ENCODE peak calls at places on chromosomes 7 and 10, in five cellular contexts. U is colonic mucosa, W is psoas muscle, S is dorsolateral prefrontal cortex, L is brain microvascular endothelial cell. P is an unnamed sample. For H3K27me3, the result is how much of the 10 kb centered on the place peaks cover.

GRCh38 chr7:45181286-45181960 is 23.8 kb downstream of the RAMP3 start:
- DNase-seq in U (no peak), W (no peak), S (no peak), L (no peak), P (no peak)

GRCh38 chr10:488081-488932 is 201.2 kb downstream of the DIP2C start:
- DNase-seq in U (no peak), W (no peak), S (no peak), L (no peak), P (no peak)

GRCh38 chr10:92181575-92181974 is 109.3 kb downstream of the CPEB3 start:
- DNase-seq in U (no peak), W (no peak), S (no peak), L (peak), P (no peak)

GRCh38 chr7:54394877-54395276 is 147.3 kb upstream of the VSTM2A start:
- DNase-seq in U (no peak), W (no peak), S (no peak), L (no peak), P (no peak)

GRCh38 chr10:127983701-127984100 is 76.8 kb downstream of the PTPRE start:
- DNase-seq in U (no peak), W (no peak), S (no peak), L (no peak), P (no peak)

GRCh38 chr7:111381590-111381989 is 180.7 kb downstream of the IMMP2L start:
- DNase-seq in U (no peak), W (no peak), S (no peak), L (no peak), P (no peak)

GRCh38 chr10:24793648-24794379 is 70.1 kb upstream of the ARHGAP21 start:
- DNase-seq in U (peak), W (no peak), S (peak), L (peak), P (no peak)

GRCh38 chr7:32204361-32205018 is 134.3 kb upstream of the PDE1C start:
- DNase-seq in U (peak), W (peak), S (peak), L (peak), P (peak)

GRCh38 chr7:45123913-45124312 is 12.4 kb upstream of the TBRG4 start:
- DNase-seq in U (no peak), W (no peak), S (no peak), L (no peak), P (no peak)

GRCh38 chr10:113303747-113304146 is 249.1 kb upstream of the HABP2 start:
- DNase-seq in U (no peak), W (no peak), S (no peak), L (peak), P (no peak)

GRCh38 chr10:112373912-112374338 is at the start of gene ACSL5:
- DNase-seq in U (peak), W (no peak), S (no peak), L (no peak), P (no peak)

GRCh38 chr10:35412900-35413491 is 76.7 kb downstream of the CCNY start:
- DNase-seq in U (no peak), W (no peak), S (no peak), L (peak), P (no peak)

GRCh38 chr7:152462995-152463713 is 27.4 kb upstream of the KMT2C start:
- DNase-seq in U (no peak), W (no peak), S (peak), L (peak), P (no peak)

GRCh38 chr7:54560726-54561125 is 18.6 kb downstream of the VSTM2A start:
- DNase-seq in U (no peak), W (no peak), S (no peak), L (no peak), P (no peak)

GRCh38 chr7:110264288-110264687 is 826.6 kb upstream of the LRRN3 start:
- DNase-seq in U (no peak), W (no peak), S (no peak), L (no peak), P (no peak)

GRCh38 chr10:68139451-68140272 is 30.4 kb downstream of the MYPN start:
- DNase-seq in U (no peak), W (no peak), S (no peak), L (no peak), P (no peak)

GRCh38 chr7:112160130-112160770 is 45.9 kb downstream of the DOCK4 start:
- DNase-seq in U (no peak), W (no peak), S (no peak), L (peak), P (no peak)

GRCh38 chr10:26509311-26509710 is 71.2 kb downstream of the APBB1IP start:
- DNase-seq in U (no peak), W (no peak), S (no peak), L (no peak), P (no peak)

GRCh38 chr7:155202106-155202871 is 95.4 kb upstream of the INSIG1 start:
- DNase-seq in U (no peak), W (no peak), S (no peak), L (no peak), P (no peak)

GRCh38 chr10:69883256-69883655 is 81.5 kb downstream of the COL13A1 start:
- DNase-seq in U (peak), W (no peak), S (no peak), L (no peak), P (no peak)

GRCh38 chr10:72764151-72764550 is 72.2 kb downstream of the MCU start:
- DNase-seq in U (no peak), W (no peak), S (no peak), L (peak), P (peak)

GRCh38 chr10:53536322-53536721 is 763.7 kb upstream of the MBL2 start:
- DNase-seq in U (no peak), W (no peak), S (no peak), L (no peak), P (no peak)

GRCh38 chr10:114719311-114719710 is 61.2 kb upstream of the ABLIM1 start:
- DNase-seq in U (peak), W (no peak), S (no peak), L (no peak), P (no peak)

GRCh38 chr7:128940494-128941322 is 3.0 kb downstream of the IRF5 start:
- DNase-seq in U (peak), W (peak), S (no peak), L (no peak), P (no peak)

GRCh38 chr10:95260909-95261552 is 29.8 kb downstream of the PDLIM1 start:
- DNase-seq in U (peak), W (no peak), S (no peak), L (no peak), P (no peak)

GRCh38 chr10:92024700-92025099 is 101.1 kb downstream of the BTAF1 start:
- DNase-seq in U (no peak), W (no peak), S (no peak), L (peak), P (no peak)

GRCh38 chr7:33040803-33041516 is 21.6 kb downstream of the NT5C3A start:
- DNase-seq in U (peak), W (no peak), S (no peak), L (no peak), P (peak)

GRCh38 chr10:31036209-31036608 is 4.5 kb upstream of the ZNF438 start:
- DNase-seq in U (no peak), W (no peak), S (no peak), L (peak), P (no peak)

GRCh38 chr7:98946389-98946788 is 68.1 kb downstream of the TRRAP start:
- DNase-seq in U (no peak), W (no peak), S (no peak), L (no peak), P (no peak)

GRCh38 chr7:27096756-27097514 is 1.1 kb upstream of the HOXA1 start:
- DNase-seq in U (peak), W (peak), S (no peak), L (no peak), P (no peak)

GRCh38 chr7:104805449-104806317 is 208.3 kb upstream of the KMT2E start:
- DNase-seq in U (no peak), W (no peak), S (peak), L (no peak), P (no peak)

GRCh38 chr7:15389073-15389472 is 172.7 kb downstream of the AGMO start:
- DNase-seq in U (no peak), W (no peak), S (no peak), L (no peak), P (no peak)
- TF ChIP-seq CTCF in U (no peak), W (no peak), S (no peak), L (peak), P (peak)

GRCh38 chr10:90227786-90228185 is 526.4 kb downstream of the KIF20B start:
- DNase-seq in U (no peak), W (no peak), S (no peak), L (no peak), P (no peak)

GRCh38 chr10:90224791-90225566 is 523.6 kb downstream of the KIF20B start:
- DNase-seq in U (no peak), W (no peak), S (no peak), L (no peak), P (no peak)

GRCh38 chr10:90227259-90227658 is 525.9 kb downstream of the KIF20B start:
- DNase-seq in U (no peak), W (no peak), S (no peak), L (peak), P (peak)

GRCh38 chr10:90229486-90229885 is 528.1 kb downstream of the KIF20B start:
- DNase-seq in U (no peak), W (no peak), S (no peak), L (no peak), P (no peak)

DNA sequence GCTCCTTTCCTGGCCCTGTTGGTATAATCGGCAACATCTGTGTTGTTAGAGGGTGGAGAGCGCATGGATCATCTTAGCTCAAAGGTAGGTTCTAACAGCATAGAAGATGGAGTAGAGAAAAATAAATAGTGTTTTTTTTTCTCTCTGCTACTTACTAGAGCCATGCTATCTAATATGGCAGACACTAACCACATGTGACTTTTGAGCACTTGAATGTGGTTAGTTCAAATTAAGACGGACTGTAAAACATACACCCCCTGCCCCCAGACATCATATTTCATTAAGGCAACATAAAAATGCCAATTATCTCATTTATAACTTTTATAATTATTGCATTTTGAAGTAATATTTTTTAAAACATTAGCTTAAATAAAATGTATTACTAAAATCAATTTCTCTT is 525.1 kb downstream of the KIF20B start:
- DNase-seq in U (no peak), W (no peak), S (no peak), L (no peak), P (no peak)
- H3K4me3 ChIP-seq in U (no peak), W (no peak), S (no peak), L (no peak), P (no peak)

GRCh38 chr10:102235598-102235920 is 5.8 kb downstream of the PITX3 start:
- DNase-seq in U (no peak), W (no peak), S (no peak), L (no peak), P (peak)

GRCh38 chr10:102237711-102238252 is 3.5 kb downstream of the PITX3 start:
- DNase-seq in U (no peak), W (no peak), S (no peak), L (no peak), P (no peak)

GRCh38 chr10:102235991-102236390 is 5.3 kb downstream of the PITX3 start:
- DNase-seq in U (no peak), W (no peak), S (no peak), L (no peak), P (no peak)

GRCh38 chr10:102233997-102234396 is 7.3 kb downstream of the PITX3 start:
- DNase-seq in U (no peak), W (no peak), S (no peak), L (no peak), P (no peak)

DNA sequence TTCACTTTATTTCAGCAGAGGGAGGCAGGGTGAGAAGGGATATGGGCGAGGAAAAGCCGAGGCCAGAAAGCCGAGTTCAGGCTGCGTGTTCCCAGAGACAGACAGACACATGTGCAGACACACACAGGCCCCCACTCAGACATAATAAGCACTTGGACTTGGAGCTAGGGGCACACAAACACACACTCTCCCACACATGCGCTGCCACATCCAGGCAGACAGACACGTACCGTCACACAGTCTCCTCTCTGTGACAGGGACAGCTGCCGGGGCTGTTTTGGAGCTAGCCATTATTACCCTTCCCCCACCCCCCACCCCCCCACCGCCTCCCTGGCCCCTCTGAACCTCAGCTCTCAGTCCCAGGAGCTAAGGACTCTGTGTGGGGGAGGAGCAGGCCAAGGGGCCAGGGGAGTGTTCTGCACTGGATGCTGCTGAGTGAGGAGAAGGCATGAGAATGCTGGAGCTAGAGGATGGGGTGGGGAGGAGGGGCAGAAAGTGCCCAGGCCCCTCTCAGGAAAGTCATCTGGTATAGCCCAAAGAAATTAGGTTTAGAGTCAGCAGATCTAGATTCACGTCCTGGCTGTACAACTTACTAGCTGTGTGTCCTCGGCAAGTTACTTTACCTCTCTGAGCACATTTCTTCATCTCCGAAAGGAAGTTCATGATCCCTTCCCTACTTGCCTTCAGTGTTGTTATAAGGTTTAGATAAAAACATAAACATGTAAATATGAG is 6.3 kb downstream of the PITX3 start:
- DNase-seq in U (no peak), W (no peak), S (no peak), L (no peak), P (no peak)
- H3K27me3 ChIP-seq in U (under half), W (under half), S (under half), L (under half), P (under half)

GRCh38 chr10:3651969-3652653 is 132.9 kb downstream of the KLF6 start:
- DNase-seq in U (no peak), W (no peak), S (no peak), L (no peak), P (no peak)
- TF ChIP-seq CTCF in U (no peak), W (no peak), S (no peak), L (peak), P (no peak)

DNA sequence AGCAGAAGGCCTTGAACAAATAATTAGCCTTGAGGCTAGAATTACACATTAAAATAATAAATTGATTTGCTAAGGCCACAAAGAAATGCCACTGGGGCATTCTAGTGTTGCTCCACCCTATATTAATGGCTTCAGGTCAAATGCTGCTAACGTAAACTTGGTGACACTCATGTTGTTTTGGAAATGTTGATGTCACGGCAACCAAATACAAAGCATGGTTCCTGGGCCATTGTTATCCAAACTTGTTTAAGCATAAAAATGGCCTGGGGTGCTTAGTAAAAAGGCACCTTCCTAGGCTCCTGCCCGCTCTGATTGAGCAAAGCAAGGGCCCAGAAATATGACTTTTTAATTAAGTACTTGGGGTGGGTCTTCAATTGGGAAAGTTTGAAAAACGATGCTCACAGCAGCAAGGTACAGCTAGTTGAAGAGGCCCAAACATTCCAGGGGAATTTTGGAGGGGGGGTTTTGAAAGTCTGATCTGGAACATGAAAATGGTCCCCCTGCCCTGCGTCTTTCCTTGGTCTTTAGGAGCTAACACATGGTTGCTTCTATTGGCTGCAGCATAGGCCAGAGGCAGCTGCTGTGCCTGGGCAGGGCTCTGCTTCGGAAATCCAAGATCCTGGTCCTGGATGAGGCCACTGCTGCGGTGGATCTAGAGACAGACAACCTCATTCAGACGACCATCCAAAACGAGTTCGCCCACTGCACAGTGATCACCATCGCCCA is 67.8 kb downstream of the ABCC2 start:
- DNase-seq in U (no peak), W (no peak), S (no peak), L (no peak), P (no peak)
- H3K4me3 ChIP-seq in U (no peak), W (no peak), S (no peak), L (no peak), P (no peak)

DNA sequence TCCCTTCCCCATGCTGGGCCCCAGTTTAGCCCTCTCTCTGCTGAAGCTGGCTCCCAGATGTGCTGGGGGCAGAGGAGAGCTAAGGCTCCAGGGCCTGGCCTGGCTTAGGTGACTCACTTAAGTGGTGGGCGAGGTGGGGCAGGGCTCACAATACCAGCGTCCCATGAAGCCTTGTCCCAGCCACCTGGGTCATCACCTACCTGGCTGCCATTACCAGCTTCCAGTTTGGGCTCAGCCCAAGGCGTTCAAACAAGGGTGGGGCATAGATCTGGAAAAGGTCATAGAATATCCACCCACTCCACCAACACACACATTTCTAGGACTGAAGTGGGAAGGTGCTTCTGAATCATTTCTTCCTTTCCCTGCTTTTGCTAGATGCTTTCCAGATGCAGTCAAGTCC is 8.3 kb downstream of the KAZALD1 start:
- DNase-seq in U (peak), W (no peak), S (no peak), L (no peak), P (no peak)
- H3K27me3 ChIP-seq in U (under half), W (under half), S (under half), L (under half), P (under half)

DNA sequence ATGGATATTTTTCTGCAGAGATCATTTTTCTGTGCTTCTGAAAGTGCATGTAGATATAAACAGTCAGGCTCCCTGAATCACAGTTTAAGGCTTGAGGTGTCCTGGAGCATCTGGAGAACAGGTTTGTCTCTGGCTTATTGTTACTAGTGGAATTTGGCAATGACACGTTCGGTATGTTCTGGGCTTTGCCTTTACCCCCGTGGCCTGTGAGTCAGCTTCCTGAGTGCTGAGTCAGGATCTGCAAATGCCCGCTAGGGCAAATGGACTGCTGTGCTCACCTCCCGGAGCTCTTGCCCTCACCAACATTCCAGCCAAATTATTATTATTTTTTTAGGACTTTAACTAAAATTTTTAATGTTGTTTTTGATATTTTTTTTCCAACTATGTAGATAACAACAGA is 192.5 kb upstream of the PRSS1 start:
- DNase-seq in U (no peak), W (peak), S (no peak), L (peak), P (peak)
- TF ChIP-seq CTCF in U (no peak), W (peak), S (no peak), L (peak), P (peak)